ENCODE peak calls at places on chromosomes 1 and 21, in six cellular contexts. D, W, J, C, L and A are unnamed samples.

GRCh38 chr21:32185726-32186125 is 93.1 kb downstream of the MIS18A start:
- DNase-seq in L (no peak), D (no peak), C (no peak), J (no peak), W (no peak), A (no peak)

GRCh38 chr1:66412689-66413088 is 121.3 kb upstream of the SGIP1 start:
- DNase-seq in D (no peak), C (no peak), W (no peak), L (no peak), J (no peak), A (no peak)

GRCh38 chr1:181105134-181106021 is 16.9 kb downstream of the IER5 start:
- DNase-seq in L (peak), J (peak), W (peak), D (peak), C (peak), A (peak)

GRCh38 chr1:199172286-199173124 is 533.7 kb downstream of the PTPRC start:
- DNase-seq in C (no peak), L (no peak), J (no peak), D (no peak), W (no peak), A (no peak)

GRCh38 chr1:35444519-35444774 is 112.8 kb downstream of the KIAA0319L start:
- DNase-seq in W (no peak), J (no peak), D (no peak), C (no peak), L (no peak), A (no peak)

GRCh38 chr1:53899206-53899628 is 5.2 kb downstream of the DIO1 start:
- DNase-seq in C (no peak), D (no peak), J (no peak), L (no peak), W (no peak), A (no peak)

GRCh38 chr21:42721341-42721824 is 68.0 kb downstream of the PDE9A start:
- DNase-seq in D (no peak), C (no peak), W (no peak), L (no peak), J (no peak), A (no peak)

GRCh38 chr1:63674238-63674864 is 81.1 kb downstream of the PGM1 start:
- DNase-seq in W (peak), J (peak), L (no peak), D (no peak), C (no peak), A (peak)

GRCh38 chr1:192632188-192632587 is 3.8 kb upstream of the RGS13 start:
- DNase-seq in L (no peak), D (no peak), C (no peak), J (no peak), W (no peak), A (no peak)

GRCh38 chr1:228014235-228014930 is 7.6 kb downstream of the WNT3A start:
- DNase-seq in L (no peak), J (no peak), D (no peak), W (no peak), C (no peak), A (no peak)

GRCh38 chr1:14778882-14779594 is 180.6 kb downstream of the KAZN start:
- DNase-seq in L (no peak), C (peak), J (peak), W (peak), D (no peak), A (no peak)

GRCh38 chr1:198175418-198176170 is 18.8 kb downstream of the NEK7 start:
- DNase-seq in J (no peak), D (no peak), W (no peak), C (no peak), L (no peak), A (no peak)

GRCh38 chr1:78155121-78155520 is 109.4 kb downstream of the GIPC2 start:
- DNase-seq in C (no peak), L (no peak), J (no peak), W (no peak), D (no peak), A (no peak)

GRCh38 chr1:160129046-160129445 is 13.5 kb downstream of the ATP1A2 start:
- DNase-seq in D (no peak), J (no peak), C (no peak), L (no peak), W (no peak), A (no peak)

GRCh38 chr1:65958561-65959350 is 166.1 kb downstream of the PDE4B start:
- DNase-seq in D (no peak), L (peak), W (no peak), J (peak), C (no peak), A (peak)

GRCh38 chr1:206472454-206472853 is 2.2 kb downstream of the IKBKE start:
- DNase-seq in W (no peak), J (no peak), D (no peak), L (no peak), C (no peak), A (no peak)

GRCh38 chr1:67674260-67675011 is 10.6 kb upstream of the GADD45A start:
- DNase-seq in D (no peak), L (peak), C (no peak), J (no peak), W (no peak), A (no peak)

GRCh38 chr1:33578557-33579448 is 106.4 kb downstream of the ZSCAN20 start:
- DNase-seq in J (no peak), D (no peak), W (no peak), C (no peak), L (no peak), A (no peak)

GRCh38 chr1:212467843-212468482 is 35.2 kb downstream of the NENF start:
- DNase-seq in L (no peak), W (no peak), J (no peak), D (no peak), C (no peak), A (no peak)